ENCODE peak calls at places on chromosomes 16 and 17, in seven cellular contexts. One of them, this sample, is unnamed.

GRCh38 chr16:55040366-55041086 is 109.9 kb downstream of the IRX5 start:
- DNase-seq in uterus: no peak
- DNase-seq in tibial nerve: no peak
- DNase-seq in sigmoid colon: peak; percentile 40
- DNase-seq in endothelial cell of umbilical vein: no peak
- DNase-seq in Peyer's patch: peak; percentile 22
- DNase-seq in stomach: no peak
- DNase-seq in this sample: peak; percentile 68

GRCh38 chr16:15990902-15991301 is 41.5 kb downstream of the ABCC1 start:
- DNase-seq in stomach: no peak
- DNase-seq in Peyer's patch: no peak
- DNase-seq in endothelial cell of umbilical vein: no peak
- DNase-seq in uterus: no peak
- DNase-seq in sigmoid colon: no peak
- DNase-seq in tibial nerve: no peak
- DNase-seq in this sample: no peak

GRCh38 chr17:5780476-5780875 is 196.2 kb upstream of the NLRP1 start:
- DNase-seq in uterus: no peak
- DNase-seq in sigmoid colon: no peak
- DNase-seq in endothelial cell of umbilical vein: peak; percentile 58
- DNase-seq in Peyer's patch: no peak
- DNase-seq in tibial nerve: no peak
- DNase-seq in stomach: no peak
- DNase-seq in this sample: no peak

GRCh38 chr16:49350265-49351103 is 23.1 kb upstream of the C16orf78 start:
- DNase-seq in stomach: peak; percentile 65
- DNase-seq in sigmoid colon: no peak
- DNase-seq in tibial nerve: peak; percentile 45
- DNase-seq in Peyer's patch: peak; percentile 76
- DNase-seq in uterus: peak; percentile 37
- DNase-seq in endothelial cell of umbilical vein: peak; percentile 21
- DNase-seq in this sample: no peak

GRCh38 chr16:10736926-10737625 is 6.6 kb upstream of the NUBP1 start:
- DNase-seq in Peyer's patch: peak; percentile 81
- DNase-seq in sigmoid colon: no peak
- DNase-seq in uterus: peak; percentile 58
- DNase-seq in stomach: peak; percentile 61
- DNase-seq in endothelial cell of umbilical vein: peak; percentile 67
- DNase-seq in tibial nerve: no peak
- DNase-seq in this sample: no peak

GRCh38 chr17:28645576-28645939 is 600 bp upstream of the BLTP2 start:
- DNase-seq in Peyer's patch: no peak
- DNase-seq in sigmoid colon: peak; percentile 63
- DNase-seq in tibial nerve: no peak
- DNase-seq in stomach: no peak
- DNase-seq in endothelial cell of umbilical vein: no peak
- DNase-seq in uterus: no peak
- DNase-seq in this sample: no peak

GRCh38 chr16:69410285-69410990 is 14.0 kb upstream of the CYB5B start:
- DNase-seq in sigmoid colon: no peak
- DNase-seq in stomach: no peak
- DNase-seq in Peyer's patch: no peak
- DNase-seq in tibial nerve: no peak
- DNase-seq in uterus: no peak
- DNase-seq in endothelial cell of umbilical vein: peak; percentile 95
- DNase-seq in this sample: no peak

GRCh38 chr17:4090898-4091297 is 51.9 kb downstream of the ZZEF1 start:
- DNase-seq in uterus: no peak
- DNase-seq in stomach: no peak
- DNase-seq in sigmoid colon: no peak
- DNase-seq in tibial nerve: no peak
- DNase-seq in endothelial cell of umbilical vein: no peak
- DNase-seq in Peyer's patch: no peak
- DNase-seq in this sample: no peak

GRCh38 chr16:79885320-79885719 is 284.8 kb upstream of the MAF start:
- DNase-seq in stomach: no peak
- DNase-seq in Peyer's patch: no peak
- DNase-seq in tibial nerve: no peak
- DNase-seq in sigmoid colon: no peak
- DNase-seq in endothelial cell of umbilical vein: no peak
- DNase-seq in uterus: no peak
- DNase-seq in this sample: no peak

GRCh38 chr17:57755479-57756070 is 10.5 kb upstream of the CCDC182 start:
- DNase-seq in uterus: no peak
- DNase-seq in Peyer's patch: no peak
- DNase-seq in endothelial cell of umbilical vein: no peak
- DNase-seq in sigmoid colon: no peak
- DNase-seq in tibial nerve: no peak
- DNase-seq in stomach: no peak
- DNase-seq in this sample: no peak

GRCh38 chr16:24535827-24536226 is 3.5 kb upstream of the RBBP6 start:
- DNase-seq in stomach: no peak
- DNase-seq in tibial nerve: no peak
- DNase-seq in Peyer's patch: no peak
- DNase-seq in sigmoid colon: no peak
- DNase-seq in uterus: no peak
- DNase-seq in endothelial cell of umbilical vein: no peak
- DNase-seq in this sample: no peak

GRCh38 chr17:28227278-28228108 is 91.5 kb upstream of the TMEM97 start:
- DNase-seq in endothelial cell of umbilical vein: no peak
- DNase-seq in Peyer's patch: peak; percentile 80
- DNase-seq in sigmoid colon: no peak
- DNase-seq in uterus: no peak
- DNase-seq in stomach: peak; percentile 87
- DNase-seq in tibial nerve: no peak
- DNase-seq in this sample: peak; percentile 75

GRCh38 chr17:63369233-63369632 is 76.9 kb downstream of the CYB561 start:
- DNase-seq in uterus: no peak
- DNase-seq in Peyer's patch: no peak
- DNase-seq in sigmoid colon: no peak
- DNase-seq in endothelial cell of umbilical vein: no peak
- DNase-seq in stomach: no peak
- DNase-seq in tibial nerve: no peak
- DNase-seq in this sample: no peak

GRCh38 chr16:13436641-13437423 is 483.1 kb upstream of the ERCC4 start:
- DNase-seq in uterus: no peak
- DNase-seq in endothelial cell of umbilical vein: no peak
- DNase-seq in sigmoid colon: no peak
- DNase-seq in stomach: no peak
- DNase-seq in Peyer's patch: no peak
- DNase-seq in tibial nerve: no peak
- DNase-seq in this sample: no peak

GRCh38 chr17:58412910-58413630 is 4.3 kb downstream of the RNF43 start:
- DNase-seq in endothelial cell of umbilical vein: no peak
- DNase-seq in stomach: no peak
- DNase-seq in Peyer's patch: no peak
- DNase-seq in tibial nerve: no peak
- DNase-seq in uterus: no peak
- DNase-seq in sigmoid colon: no peak
- DNase-seq in this sample: no peak

GRCh38 chr17:78154903-78155811 is 9.0 kb downstream of the C17orf99 start:
- DNase-seq in Peyer's patch: peak; percentile 68
- DNase-seq in tibial nerve: no peak
- DNase-seq in stomach: no peak
- DNase-seq in uterus: no peak
- DNase-seq in sigmoid colon: no peak
- DNase-seq in endothelial cell of umbilical vein: no peak
- DNase-seq in this sample: no peak

GRCh38 chr16:88799569-88800276 is 3.9 kb upstream of the CDT1 start:
- DNase-seq in endothelial cell of umbilical vein: no peak
- DNase-seq in uterus: no peak
- DNase-seq in stomach: no peak
- DNase-seq in Peyer's patch: no peak
- DNase-seq in tibial nerve: no peak
- DNase-seq in sigmoid colon: no peak
- DNase-seq in this sample: no peak

GRCh38 chr17:55190748-55191147 is 74.0 kb upstream of the HLF start:
- DNase-seq in endothelial cell of umbilical vein: no peak
- DNase-seq in uterus: no peak
- DNase-seq in stomach: no peak
- DNase-seq in sigmoid colon: no peak
- DNase-seq in Peyer's patch: no peak
- DNase-seq in tibial nerve: no peak
- DNase-seq in this sample: no peak

GRCh38 chr16:49441366-49441780 is 67.8 kb downstream of the C16orf78 start:
- DNase-seq in sigmoid colon: no peak
- DNase-seq in Peyer's patch: peak; percentile 90
- DNase-seq in endothelial cell of umbilical vein: no peak
- DNase-seq in stomach: peak; percentile 47
- DNase-seq in tibial nerve: no peak
- DNase-seq in uterus: peak; percentile 23
- DNase-seq in this sample: peak; percentile 89

GRCh38 chr17:488993-489757 is 136.6 kb upstream of the RPH3AL start:
- DNase-seq in sigmoid colon: no peak
- DNase-seq in endothelial cell of umbilical vein: peak; percentile 51
- DNase-seq in stomach: no peak
- DNase-seq in Peyer's patch: peak; percentile 50
- DNase-seq in tibial nerve: no peak
- DNase-seq in uterus: no peak
- DNase-seq in this sample: no peak

GRCh38 chr16:89037261-89038152 is 56.1 kb upstream of the ACSF3 start:
- DNase-seq in Peyer's patch: no peak
- DNase-seq in uterus: no peak
- DNase-seq in endothelial cell of umbilical vein: peak; percentile 24
- DNase-seq in tibial nerve: no peak
- DNase-seq in sigmoid colon: no peak
- DNase-seq in stomach: no peak
- DNase-seq in this sample: peak; percentile 71

GRCh38 chr16:21722771-21723460 is 59.1 kb downstream of the OTOA start:
- DNase-seq in endothelial cell of umbilical vein: no peak
- DNase-seq in sigmoid colon: no peak
- DNase-seq in uterus: no peak
- DNase-seq in stomach: no peak
- DNase-seq in tibial nerve: no peak
- DNase-seq in Peyer's patch: no peak
- DNase-seq in this sample: no peak

GRCh38 chr17:79388556-79389295 is 222.1 kb downstream of the RBFOX3 start:
- DNase-seq in uterus: no peak
- DNase-seq in endothelial cell of umbilical vein: peak; percentile 33
- DNase-seq in tibial nerve: no peak
- DNase-seq in sigmoid colon: no peak
- DNase-seq in Peyer's patch: peak; percentile 57
- DNase-seq in stomach: peak; percentile 64
- DNase-seq in this sample: peak; percentile 82

GRCh38 chr17:78532922-78533640 is 44.1 kb downstream of the DNAH17 start:
- DNase-seq in Peyer's patch: no peak
- DNase-seq in tibial nerve: no peak
- DNase-seq in stomach: no peak
- DNase-seq in sigmoid colon: no peak
- DNase-seq in endothelial cell of umbilical vein: peak; percentile 11
- DNase-seq in uterus: no peak
- DNase-seq in this sample: peak; percentile 22

GRCh38 chr17:36443777-36444176 is 42.7 kb upstream of the ZNHIT3 start:
- DNase-seq in uterus: no peak
- DNase-seq in Peyer's patch: no peak
- DNase-seq in endothelial cell of umbilical vein: no peak
- DNase-seq in sigmoid colon: no peak
- DNase-seq in stomach: no peak
- DNase-seq in tibial nerve: no peak
- DNase-seq in this sample: no peak

DNA sequence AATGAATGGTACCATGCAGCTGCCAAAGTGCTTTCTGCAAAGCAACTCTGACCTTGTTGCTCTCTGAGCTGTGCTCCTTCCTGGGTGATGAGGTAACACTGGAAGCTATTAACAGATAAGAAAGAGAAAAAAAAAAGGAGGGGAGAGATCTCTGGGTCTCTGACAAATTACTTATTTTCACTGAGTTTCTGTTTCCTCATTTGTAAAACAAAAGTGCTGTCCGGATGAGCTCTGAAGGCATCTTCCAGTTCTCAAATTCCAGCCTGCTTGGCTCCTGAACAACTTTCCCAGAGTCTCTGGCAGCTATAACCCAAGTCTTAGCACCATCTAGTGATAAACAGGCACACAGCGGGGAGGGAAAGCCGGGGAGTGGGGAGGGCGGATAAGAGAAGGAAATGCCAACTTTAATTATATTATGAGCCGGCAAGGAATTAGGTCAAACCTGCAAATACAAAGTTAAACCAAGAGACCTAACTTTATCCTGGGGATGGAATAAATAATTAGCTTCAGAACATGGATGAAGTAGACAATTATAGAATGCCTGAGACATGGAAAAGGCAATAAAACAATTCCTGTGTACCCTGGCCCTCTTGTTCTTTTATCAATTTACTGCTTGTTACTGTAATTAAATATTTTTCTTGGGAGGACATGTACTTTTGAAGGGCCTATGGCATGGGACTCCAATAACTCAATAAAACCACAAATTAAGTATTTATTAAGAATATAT is 61.3 kb upstream of the KIFC3 start:
- DNase-seq in tibial nerve: peak; percentile 35
- DNase-seq in endothelial cell of umbilical vein: peak; percentile 76
- DNase-seq in uterus: peak; percentile 69
- DNase-seq in stomach: peak; percentile 71
- DNase-seq in Peyer's patch: peak; percentile 77
- DNase-seq in sigmoid colon: peak; percentile 83
- DNase-seq in this sample: no peak
- H3K4me3 ChIP-seq in tibial nerve: no peak overlapping the region
- H3K4me3 ChIP-seq in endothelial cell of umbilical vein: no peak overlapping the region
- H3K4me3 ChIP-seq in uterus: no peak overlapping the region
- H3K4me3 ChIP-seq in stomach: no peak overlapping the region
- H3K4me3 ChIP-seq in Peyer's patch: no peak overlapping the region
- H3K4me3 ChIP-seq in sigmoid colon: no peak overlapping the region
- H3K4me3 ChIP-seq in this sample: no peak overlapping the region

DNA sequence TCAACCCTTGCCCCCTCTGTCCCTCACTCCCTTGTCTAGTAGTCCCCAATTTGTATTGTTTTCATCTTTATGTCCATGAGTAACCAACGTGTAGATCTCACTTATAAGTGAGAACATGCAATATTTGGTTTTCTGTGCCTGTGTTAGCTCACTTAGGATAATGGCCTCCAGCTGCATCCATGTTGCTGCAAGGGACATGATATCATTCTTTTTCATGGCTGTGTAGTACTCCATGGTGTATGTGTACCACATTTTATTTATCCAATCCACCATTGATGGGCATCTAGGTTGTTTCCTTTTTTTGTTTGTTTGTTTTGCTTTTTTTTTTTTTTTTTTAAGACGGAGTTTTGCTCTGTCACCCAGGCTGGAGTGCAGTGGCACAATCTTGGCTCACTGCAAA is 63.0 kb upstream of the HS3ST4 start:
- DNase-seq in stomach: no peak
- DNase-seq in uterus: no peak
- DNase-seq in tibial nerve: no peak
- DNase-seq in endothelial cell of umbilical vein: no peak
- DNase-seq in sigmoid colon: no peak
- DNase-seq in Peyer's patch: no peak
- DNase-seq in this sample: no peak
- H3K36me3 ChIP-seq in stomach: no peaks in the 10 kb centered on the region
- H3K36me3 ChIP-seq in uterus: no peaks in the 10 kb centered on the region
- H3K36me3 ChIP-seq in tibial nerve: no peaks in the 10 kb centered on the region
- H3K36me3 ChIP-seq in endothelial cell of umbilical vein: no peaks in the 10 kb centered on the region
- H3K36me3 ChIP-seq in sigmoid colon: no peaks in the 10 kb centered on the region
- H3K36me3 ChIP-seq in Peyer's patch: no peaks in the 10 kb centered on the region
- H3K36me3 ChIP-seq in this sample: no peaks in the 10 kb centered on the region

GRCh38 chr17:3004150-3004801 is 59.1 kb downstream of the OR1D5 start:
- DNase-seq in uterus: peak; percentile 98
- DNase-seq in stomach: peak; percentile 100
- DNase-seq in endothelial cell of umbilical vein: peak; percentile 99
- DNase-seq in tibial nerve: peak; percentile 99
- DNase-seq in sigmoid colon: peak; percentile 100
- DNase-seq in Peyer's patch: peak; percentile 97
- DNase-seq in this sample: peak; percentile 97
- TF ChIP-seq POLR2A in uterus: peak; percentile 30
- TF ChIP-seq POLR2A in stomach: no peak
- TF ChIP-seq POLR2A in endothelial cell of umbilical vein: peak; percentile 20
- TF ChIP-seq POLR2A in tibial nerve: no peak
- TF ChIP-seq POLR2A in sigmoid colon: no peak
- TF ChIP-seq POLR2A in Peyer's patch: no peak
- TF ChIP-seq POLR2A in this sample: no peak

GRCh38 chr17:12744298-12744697 is 45.0 kb upstream of the ARHGAP44 start:
- DNase-seq in uterus: no peak
- DNase-seq in Peyer's patch: no peak
- DNase-seq in stomach: no peak
- DNase-seq in sigmoid colon: no peak
- DNase-seq in endothelial cell of umbilical vein: no peak
- DNase-seq in tibial nerve: no peak
- DNase-seq in this sample: peak; percentile 58
- H3K4me3 ChIP-seq in uterus: no peak overlapping the region
- H3K4me3 ChIP-seq in Peyer's patch: no peak overlapping the region
- H3K4me3 ChIP-seq in stomach: no peak overlapping the region
- H3K4me3 ChIP-seq in sigmoid colon: no peak overlapping the region
- H3K4me3 ChIP-seq in endothelial cell of umbilical vein: no peak overlapping the region
- H3K4me3 ChIP-seq in tibial nerve: no peak overlapping the region
- H3K4me3 ChIP-seq in this sample: no peak overlapping the region

This sample was measured in spleen.